ENCODE peak calls at places on chromosomes 5 and 9, in ten cellular contexts. S is left cardiac atrium; L is C1 segment of cervical spinal cord; M is heart left ventricle; H is nephron progenitor cell; K is renal cortical epithelial cell; D is GM03348; P is activated CD4-positive, alpha-beta T cell treated with anti-CD3 and anti-CD28 coated beads for 1 hour; Y is A549; N is type B pancreatic cell. G is an unnamed sample.

GRCh38 chr5:172114875-172115422 is 73.1 kb downstream of the STK10 start:
- DNase-seq in S (no peak), L (no peak), M (peak; percentile 63), H (no peak), K (no peak), D (no peak), P (peak; percentile 51), Y (no peak), N (no peak), G (peak; percentile 96)

GRCh38 chr5:164475339-164475977 is 970.0 kb downstream of the MAT2B start:
- DNase-seq in S (no peak), L (no peak), M (no peak), H (no peak), K (peak; percentile 34), D (peak; percentile 6), P (no peak), Y (no peak), N (no peak), G (no peak)

GRCh38 chr9:6715755-6716643 is 41.8 kb upstream of the KDM4C start:
- DNase-seq in S (peak; percentile 79), L (peak; percentile 16), M (peak; percentile 58), H (no peak), K (no peak), D (peak; percentile 24), P (peak; percentile 53), Y (peak; percentile 70), N (no peak), G (peak; percentile 62)

GRCh38 chr5:55276771-55277170 is 30.7 kb downstream of the DHX29 start:
- DNase-seq in S (no peak), L (no peak), M (no peak), H (no peak), K (peak; percentile 54), D (peak; percentile 3), P (no peak), Y (no peak), N (no peak), G (no peak)

GRCh38 chr9:81772144-81772543 is 82.8 kb upstream of the TLE1 start:
- DNase-seq in S (no peak), L (no peak), M (no peak), H (no peak), K (peak; percentile 64), D (peak; percentile 12), P (no peak), Y (no peak), N (no peak), G (no peak)

GRCh38 chr5:138651767-138652117 is 76.5 kb upstream of the HSPA9 start:
- DNase-seq in S (no peak), L (no peak), M (no peak), H (no peak), K (no peak), D (no peak), P (no peak), Y (no peak), N (no peak), G (no peak)

GRCh38 chr9:111728143-111728542 is 66.6 kb downstream of the SHOC1 start:
- DNase-seq in S (no peak), L (no peak), M (no peak), H (no peak), K (peak; percentile 90), D (no peak), P (no peak), Y (no peak), N (no peak), G (no peak)

GRCh38 chr9:131727184-131727785 is 12.6 kb downstream of the RAPGEF1 start:
- DNase-seq in S (no peak), L (no peak), M (no peak), H (no peak), K (peak; percentile 89), D (peak; percentile 42), P (no peak), Y (no peak), N (no peak), G (no peak)

GRCh38 chr5:96049398-96050272 is 88.0 kb upstream of the ELL2 start:
- DNase-seq in S (no peak), L (no peak), M (no peak), H (no peak), K (peak; percentile 89), D (peak; percentile 51), P (no peak), Y (no peak), N (no peak), G (no peak)

GRCh38 chr9:99745085-99745484 is 76.6 kb upstream of the NR4A3 start:
- DNase-seq in S (no peak), L (no peak), M (no peak), H (no peak), K (no peak), D (no peak), P (no peak), Y (no peak), N (no peak), G (no peak)

GRCh38 chr5:157651623-157652376 is 438 bp downstream of the SOX30 start:
- DNase-seq in S (peak; percentile 72), L (no peak), M (peak; percentile 60), H (no peak), K (peak; percentile 42), D (peak; percentile 64), P (peak; percentile 74), Y (no peak), N (no peak), G (peak; percentile 87)

GRCh38 chr5:66595877-66596790 is at the start of gene MAST4:
- DNase-seq in S (peak; percentile 91), L (peak; percentile 34), M (peak; percentile 94), H (peak; percentile 96), K (peak; percentile 61), D (peak; percentile 96), P (peak; percentile 9), Y (peak; percentile 84), N (peak; percentile 91), G (peak; percentile 81)

GRCh38 chr9:114434878-114435311 is 47.1 kb upstream of the AKNA start:
- DNase-seq in S (no peak), L (peak; percentile 38), M (no peak), H (peak; percentile 20), K (peak; percentile 29), D (peak; percentile 66), P (no peak), Y (peak; percentile 63), N (no peak), G (no peak)

GRCh38 chr5:86684222-86684621 is 66.5 kb downstream of the COX7C start:
- DNase-seq in S (no peak), L (no peak), M (no peak), H (no peak), K (peak; percentile 56), D (no peak), P (no peak), Y (no peak), N (no peak), G (no peak)

GRCh38 chr5:83662558-83662957 is 58.1 kb downstream of the HAPLN1 start:
- DNase-seq in S (no peak), L (no peak), M (no peak), H (no peak), K (no peak), D (no peak), P (no peak), Y (no peak), N (no peak), G (no peak)

GRCh38 chr9:81759680-81760215 is 70.4 kb upstream of the TLE1 start:
- DNase-seq in S (peak; percentile 57), L (no peak), M (no peak), H (no peak), K (peak; percentile 85), D (peak; percentile 32), P (no peak), Y (peak; percentile 66), N (no peak), G (no peak)

GRCh38 chr9:128470560-128470959 is 14.8 kb downstream of the ODF2 start:
- DNase-seq in S (no peak), L (no peak), M (no peak), H (no peak), K (peak; percentile 42), D (peak; percentile 73), P (no peak), Y (no peak), N (no peak), G (no peak)

GRCh38 chr5:138330813-138331448 is 673 bp downstream of the CDC25C start:
- DNase-seq in S (no peak), L (no peak), M (no peak), H (no peak), K (peak; percentile 26), D (no peak), P (no peak), Y (no peak), N (no peak), G (no peak)

GRCh38 chr9:98627291-98627690 is 81.4 kb downstream of the GABBR2 start:
- DNase-seq in S (no peak), L (no peak), M (no peak), H (no peak), K (peak; percentile 36), D (peak; percentile 79), P (no peak), Y (no peak), N (no peak), G (no peak)

GRCh38 chr9:37486256-37486615 is 488 bp downstream of the POLR1E start:
- DNase-seq in S (no peak), L (no peak), M (no peak), H (no peak), K (no peak), D (no peak), P (no peak), Y (no peak), N (no peak), G (no peak)

GRCh38 chr5:21195145-21195544 is 1207.1 kb upstream of the CDH18 start:
- DNase-seq in S (no peak), L (no peak), M (no peak), H (no peak), K (no peak), D (no peak), P (no peak), Y (no peak), N (no peak), G (no peak)

GRCh38 chr9:115157245-115157674 is 39.3 kb upstream of the TNC start:
- DNase-seq in S (no peak), L (no peak), M (no peak), H (no peak), K (peak; percentile 96), D (peak; percentile 75), P (no peak), Y (peak; percentile 47), N (no peak), G (no peak)

GRCh38 chr5:10479226-10479721 is 37.6 kb downstream of the ROPN1L start:
- DNase-seq in S (no peak), L (no peak), M (no peak), H (no peak), K (peak; percentile 90), D (peak; percentile 88), P (no peak), Y (peak; percentile 65), N (no peak), G (no peak)

GRCh38 chr5:58503634-58504033 is 12.4 kb downstream of the GAPT start:
- DNase-seq in S (no peak), L (no peak), M (no peak), H (no peak), K (no peak), D (no peak), P (no peak), Y (no peak), N (no peak), G (no peak)

GRCh38 chr5:35183243-35183955 is 46.9 kb downstream of the PRLR start:
- DNase-seq in S (no peak), L (no peak), M (no peak), H (peak; percentile 20), K (peak; percentile 73), D (peak; percentile 73), P (no peak), Y (peak; percentile 6), N (no peak), G (no peak)

GRCh38 chr9:4243113-4243512 is 56.8 kb downstream of the GLIS3 start:
- DNase-seq in S (no peak), L (no peak), M (no peak), H (no peak), K (no peak), D (no peak), P (no peak), Y (no peak), N (no peak), G (no peak)

GRCh38 chr5:54912021-54912420 is 73.4 kb downstream of the ESM1 start:
- DNase-seq in S (no peak), L (no peak), M (no peak), H (no peak), K (no peak), D (no peak), P (no peak), Y (no peak), N (no peak), G (no peak)

GRCh38 chr5:135060021-135060420 is 26.0 kb upstream of the PITX1 start:
- DNase-seq in S (no peak), L (no peak), M (no peak), H (no peak), K (no peak), D (no peak), P (no peak), Y (no peak), N (no peak), G (no peak)